ENCODE peak calls at places on chromosome 21, in five cellular contexts. A is AG08395; T is H54; S is body of pancreas; B is activated CD8-positive, alpha-beta T cell treated with anti-CD3 and anti-CD28 coated beads for 36 hours. Q is an unnamed sample.

GRCh38 chr21:41691205-41692203 is 75.3 kb downstream of the RIPK4 start:
- DNase-seq in A (no peak), B (no peak), T (no peak), S (no peak), Q (no peak)

GRCh38 chr21:17257784-17258183 is 255.1 kb upstream of the CXADR start:
- DNase-seq in S (no peak), B (no peak), A (no peak), T (no peak), Q (no peak)

GRCh38 chr21:20720623-20721022 is 277.6 kb upstream of the NCAM2 start:
- DNase-seq in T (no peak), S (no peak), B (no peak), A (peak), Q (no peak)

GRCh38 chr21:32705139-32705538 is 22.7 kb downstream of the SYNJ1 start:
- DNase-seq in T (no peak), S (no peak), B (no peak), A (peak), Q (no peak)

GRCh38 chr21:39688010-39688409 is 57.0 kb upstream of the IGSF5 start:
- DNase-seq in S (no peak), B (no peak), T (no peak), A (no peak), Q (no peak)

GRCh38 chr21:39317134-39318090 is 4.0 kb upstream of the BRWD1 start:
- DNase-seq in A (no peak), T (no peak), S (peak), B (no peak), Q (no peak)

GRCh38 chr21:35071347-35071746 is 22.2 kb upstream of the RUNX1 start:
- DNase-seq in T (no peak), S (no peak), B (no peak), A (no peak), Q (no peak)

GRCh38 chr21:46425566-46425965 is 33.1 kb upstream of the DIP2A start:
- DNase-seq in T (no peak), S (no peak), B (peak), A (no peak), Q (no peak)

GRCh38 chr21:31537872-31538576 is 121.5 kb upstream of the SOD1 start:
- DNase-seq in B (peak), S (no peak), A (no peak), T (no peak), Q (no peak)

GRCh38 chr21:44677881-44678280 is 4.1 kb downstream of the KRTAP12-1 start:
- DNase-seq in S (no peak), T (no peak), A (no peak), B (no peak), Q (no peak)

GRCh38 chr21:42479582-42479981 is 16.4 kb downstream of the RSPH1 start:
- DNase-seq in B (no peak), S (no peak), T (no peak), A (no peak), Q (no peak)

GRCh38 chr21:42381347-42381984 is 14.4 kb downstream of the TMPRSS3 start:
- DNase-seq in S (peak), B (peak), T (peak), A (peak), Q (no peak)

GRCh38 chr21:31351438-31351837 is 7.4 kb upstream of the TIAM1 start:
- DNase-seq in B (no peak), S (no peak), A (peak), T (peak), Q (no peak)

GRCh38 chr21:38813554-38813953 is 7.8 kb downstream of the ETS2 start:
- DNase-seq in B (no peak), T (no peak), S (no peak), A (no peak), Q (no peak)

GRCh38 chr21:43884012-43884860 is 19.2 kb downstream of the AGPAT3 start:
- DNase-seq in T (no peak), S (peak), B (peak), A (no peak), Q (no peak)

GRCh38 chr21:38327984-38328383 is 71.2 kb downstream of the KCNJ15 start:
- DNase-seq in A (peak), S (no peak), T (no peak), B (peak), Q (no peak)

GRCh38 chr21:31571879-31572278 is 87.6 kb upstream of the SOD1 start:
- DNase-seq in S (no peak), T (no peak), A (no peak), B (no peak), Q (no peak)

GRCh38 chr21:43703068-43703880 is 15.7 kb upstream of the PDXK start:
- DNase-seq in T (no peak), S (peak), A (peak), B (peak), Q (no peak)

GRCh38 chr21:43948740-43949498 is 63.2 kb upstream of the TRAPPC10 start:
- DNase-seq in A (no peak), T (no peak), B (no peak), S (no peak), Q (no peak)

GRCh38 chr21:42216726-42217572 is 2.0 kb upstream of the ABCG1 start:
- DNase-seq in S (no peak), B (no peak), T (no peak), A (no peak), Q (no peak)

GRCh38 chr21:46035809-46036695 is 54.5 kb downstream of the COL6A1 start:
- DNase-seq in B (no peak), A (peak), S (peak), T (no peak), Q (no peak)

GRCh38 chr21:16330340-16331319 is 600.8 kb downstream of the USP25 start:
- DNase-seq in A (peak), B (peak), S (peak), T (peak), Q (peak)

GRCh38 chr21:32206631-32207030 is 72.2 kb downstream of the MIS18A start:
- DNase-seq in S (no peak), B (no peak), T (no peak), A (no peak), Q (no peak)

GRCh38 chr21:27840273-27840672 is 873.4 kb upstream of the ADAMTS5 start:
- DNase-seq in B (no peak), A (no peak), T (no peak), S (no peak), Q (no peak)

GRCh38 chr21:31609081-31609480 is 50.4 kb upstream of the SOD1 start:
- DNase-seq in T (no peak), A (no peak), S (no peak), B (no peak), Q (no peak)

GRCh38 chr21:42579456-42580075 is 65.9 kb downstream of the SLC37A1 start:
- DNase-seq in S (no peak), B (no peak), T (no peak), A (no peak), Q (no peak)

GRCh38 chr21:42236014-42236413 is 17.1 kb downstream of the ABCG1 start:
- DNase-seq in T (no peak), A (no peak), B (no peak), S (peak), Q (no peak)

GRCh38 chr21:43337901-43338655 is 88.9 kb downstream of the SIK1 start:
- DNase-seq in S (no peak), A (no peak), B (no peak), T (no peak), Q (no peak)

Q was measured in GM12864.